ENCODE peak calls at places on chromosomes 16 and 17, in seven cellular contexts. V is kidney; E is thoracic aorta; S is fibroblast of the aortic adventitia; N is mesendoderm; X is naive thymus-derived CD4-positive, alpha-beta T cell; H is mucosa of descending colon. O is an unnamed sample.

GRCh38 chr17:64147110-64148016 is 17.4 kb upstream of the ERN1 start:
- DNase-seq in V (no peak), E (no peak), X (no peak), N (peak), S (peak), H (no peak), O (peak)

GRCh38 chr16:79066621-79067020 is 533.9 kb downstream of the MAF start:
- DNase-seq in S (no peak), V (no peak), N (no peak), H (no peak), X (no peak), E (no peak), O (no peak)

GRCh38 chr16:80309178-80309577 is 231.6 kb upstream of the DYNLRB2 start:
- DNase-seq in X (no peak), N (no peak), E (no peak), S (no peak), H (no peak), V (no peak), O (no peak)

GRCh38 chr17:48048321-48049140 is at the start of gene NFE2L1:
- DNase-seq in S (peak), N (peak), E (peak), H (peak), V (peak), X (no peak), O (peak)

GRCh38 chr17:2157081-2157480 is 102.2 kb downstream of the HIC1 start:
- DNase-seq in S (peak), N (no peak), X (no peak), H (no peak), E (no peak), V (no peak), O (peak)

GRCh38 chr16:11711662-11712061 is 31.0 kb downstream of the TXNDC11 start:
- DNase-seq in V (no peak), N (no peak), S (no peak), X (no peak), H (no peak), E (no peak), O (no peak)

GRCh38 chr16:84726670-84727467 is 27.1 kb downstream of the USP10 start:
- DNase-seq in H (peak), N (no peak), X (no peak), V (no peak), S (no peak), E (no peak), O (no peak)

GRCh38 chr17:44970136-44970737 is 2.1 kb upstream of the C1QL1 start:
- DNase-seq in N (peak), X (no peak), S (no peak), E (no peak), H (peak), V (no peak), O (peak)

GRCh38 chr17:40548982-40549680 is 16.1 kb downstream of the CCR7 start:
- DNase-seq in X (no peak), E (no peak), H (peak), N (no peak), S (peak), V (no peak), O (peak)

GRCh38 chr17:37103191-37103590 is 154.4 kb downstream of the AATF start:
- DNase-seq in H (no peak), E (no peak), V (no peak), X (no peak), S (no peak), N (no peak), O (no peak)

GRCh38 chr17:77494664-77495435 is 354.1 kb downstream of the SEC14L1 start:
- DNase-seq in E (peak), N (peak), S (peak), H (peak), X (peak), V (peak), O (peak)

GRCh38 chr16:53837421-53837820 is 133.5 kb downstream of the FTO start:
- DNase-seq in V (no peak), S (peak), E (no peak), H (no peak), X (no peak), N (no peak), O (peak)

GRCh38 chr17:1180958-1181768 is 1.4 kb upstream of the ABR start:
- DNase-seq in V (no peak), S (no peak), E (no peak), H (no peak), N (peak), X (no peak), O (no peak)

GRCh38 chr16:12504312-12504711 is 299.4 kb downstream of the CPPED1 start:
- DNase-seq in H (no peak), E (no peak), X (no peak), N (no peak), S (no peak), V (no peak), O (no peak)

GRCh38 chr17:73645050-73645871 is 1.0 kb upstream of the SDK2 start:
- DNase-seq in S (no peak), E (no peak), V (peak), H (peak), X (no peak), N (peak), O (no peak)

GRCh38 chr16:56192971-56193936 is 2.0 kb downstream of the GNAO1 start:
- DNase-seq in E (no peak), H (no peak), N (peak), S (no peak), X (no peak), V (no peak), O (no peak)
- H3K4me3 ChIP-seq in E (peak), H (no peak), N (no peak), S (no peak), X (peak), V (no peak), O (no peak)

GRCh38 chr17:59333845-59334244 is 2.4 kb downstream of the YPEL2 start:
- DNase-seq in N (no peak), S (no peak), H (no peak), E (no peak), X (no peak), V (no peak), O (no peak)
- H3K4me3 ChIP-seq in N (no peak), S (no peak), H (no peak), E (peak), X (no peak), V (peak), O (peak)

GRCh38 chr17:58328195-58329034 is at the start of gene TSPOAP1:
- DNase-seq in X (peak), N (peak), H (peak), V (peak), E (no peak), S (no peak), O (no peak)
- H3K4me3 ChIP-seq in X (peak), N (no peak), H (no peak), V (no peak), E (peak), S (no peak), O (no peak)

GRCh38 chr17:79047291-79047920 is 23.4 kb downstream of the C1QTNF1 start:
- DNase-seq in H (peak), S (no peak), E (no peak), X (no peak), V (peak), N (no peak), O (no peak)

GRCh38 chr17:79045830-79046500 is 22.0 kb downstream of the C1QTNF1 start:
- DNase-seq in S (peak), X (no peak), E (no peak), V (peak), H (peak), N (peak), O (peak)

GRCh38 chr17:79045001-79045729 is 21.2 kb downstream of the C1QTNF1 start:
- DNase-seq in N (peak), E (no peak), X (no peak), H (peak), V (no peak), S (no peak), O (no peak)

GRCh38 chr17:79047923-79048825 is 24.2 kb downstream of the C1QTNF1 start:
- DNase-seq in H (peak), E (no peak), S (no peak), X (no peak), N (no peak), V (peak), O (no peak)

GRCh38 chr17:79046501-79047280 is 22.7 kb downstream of the C1QTNF1 start:
- DNase-seq in N (no peak), H (peak), S (peak), X (no peak), V (peak), E (no peak), O (no peak)
- H3K4me3 ChIP-seq in N (no peak), H (no peak), S (no peak), X (no peak), V (no peak), E (no peak), O (no peak)

GRCh38 chr16:57630931-57631845 is 2.8 kb downstream of the ADGRG1 start:
- DNase-seq in S (no peak), H (no peak), V (no peak), E (no peak), N (no peak), X (no peak), O (no peak)

GRCh38 chr16:57628782-57629181 is 352 bp downstream of the ADGRG1 start:
- DNase-seq in S (no peak), N (no peak), V (no peak), H (no peak), X (no peak), E (no peak), O (no peak)

GRCh38 chr16:57629516-57630401 is 1.3 kb downstream of the ADGRG1 start:
- DNase-seq in E (no peak), X (no peak), S (no peak), H (no peak), V (no peak), N (no peak), O (no peak)

GRCh38 chr16:57632568-57632967 is 4.1 kb downstream of the ADGRG1 start:
- DNase-seq in E (no peak), S (peak), X (no peak), N (no peak), H (no peak), V (no peak), O (no peak)

GRCh38 chr16:57630402-57630787 is 2.0 kb downstream of the ADGRG1 start:
- DNase-seq in N (peak), V (no peak), E (no peak), X (no peak), H (no peak), S (no peak), O (no peak)
- H3K4me3 ChIP-seq in N (no peak), V (peak), E (peak), X (no peak), H (no peak), S (no peak), O (no peak)

GRCh38 chr16:67162439-67163163 is 1.9 kb upstream of the HSF4 start:
- DNase-seq in N (peak), S (no peak), V (no peak), E (no peak), H (no peak), X (no peak), O (no peak)
- H3K4me3 ChIP-seq in N (no peak), S (no peak), V (no peak), E (peak), H (no peak), X (peak), O (no peak)

GRCh38 chr16:2170080-2170479 is 14.5 kb downstream of the TRAF7 start:
- DNase-seq in H (no peak), S (no peak), V (no peak), N (no peak), X (no peak), E (no peak), O (no peak)

GRCh38 chr16:2172688-2173335 is 17.2 kb downstream of the TRAF7 start:
- DNase-seq in V (no peak), S (no peak), N (no peak), E (no peak), X (no peak), H (no peak), O (no peak)

GRCh38 chr16:2171601-2172178 is 16.1 kb downstream of the TRAF7 start:
- DNase-seq in V (no peak), S (no peak), E (no peak), N (no peak), H (no peak), X (no peak), O (no peak)

GRCh38 chr16:2173366-2173765 is 17.8 kb downstream of the TRAF7 start:
- DNase-seq in H (no peak), V (no peak), X (no peak), S (no peak), N (no peak), E (no peak), O (no peak)

GRCh38 chr16:2170587-2171435 is 15.2 kb downstream of the TRAF7 start:
- DNase-seq in V (no peak), H (no peak), S (no peak), X (no peak), E (no peak), N (no peak), O (no peak)
- H3K4me3 ChIP-seq in V (no peak), H (no peak), S (no peak), X (no peak), E (peak), N (no peak), O (no peak)

DNA sequence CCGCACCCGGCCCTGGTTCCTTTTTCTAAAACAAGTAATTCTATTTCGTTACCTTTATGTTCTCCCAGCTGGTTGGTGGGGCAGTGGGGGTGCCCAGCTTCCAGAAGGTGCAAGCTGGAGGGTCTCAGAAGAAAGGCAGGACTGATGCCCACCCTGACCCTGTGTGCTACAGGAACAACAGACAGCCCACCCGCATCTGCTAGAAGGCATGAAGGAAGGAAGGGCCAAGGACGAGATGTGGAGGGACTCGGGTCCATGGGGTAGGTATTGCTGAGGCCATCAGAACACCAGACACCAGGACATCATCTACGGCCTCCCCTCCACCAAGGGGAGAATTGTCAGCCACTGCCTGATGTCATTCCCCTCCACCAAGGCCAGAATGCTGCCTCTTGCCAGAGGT is 6.4 kb upstream of the CYTH1 start:
- DNase-seq in S (no peak), X (no peak), V (peak), N (no peak), H (no peak), E (no peak), O (no peak)
- H3K4me3 ChIP-seq in S (no peak), X (no peak), V (no peak), N (no peak), H (no peak), E (no peak), O (no peak)

GRCh38 chr17:82915697-82916027 is 75.8 kb upstream of the ZNF750 start:
- DNase-seq in H (no peak), V (peak), S (no peak), X (no peak), N (no peak), E (no peak), O (no peak)
- H3K4me3 ChIP-seq in H (no peak), V (no peak), S (no peak), X (no peak), N (no peak), E (no peak), O (no peak)